ENCODE peak calls at places on chromosome 3, in nine cellular contexts. One of them, this sample, is unnamed.

GRCh38 chr3:56904526-56905245 is 102.9 kb upstream of the ARHGEF3 start:
- DNase-seq in heart left ventricle: no peak
- DNase-seq in cardiac muscle cell: no peak
- DNase-seq in GM23338: no peak
- DNase-seq in GM20000: no peak
- DNase-seq in mesothelial cell of epicardium: no peak
- DNase-seq in CD4-positive, alpha-beta T cell: no peak
- DNase-seq in IMR-90: no peak
- DNase-seq in foreskin keratinocyte: no peak
- DNase-seq in this sample: no peak

GRCh38 chr3:73954506-73954905 is 329.8 kb upstream of the PDZRN3 start:
- DNase-seq in heart left ventricle: no peak
- DNase-seq in cardiac muscle cell: no peak
- DNase-seq in GM23338: peak
- DNase-seq in GM20000: no peak
- DNase-seq in mesothelial cell of epicardium: no peak
- DNase-seq in CD4-positive, alpha-beta T cell: no peak
- DNase-seq in IMR-90: no peak
- DNase-seq in foreskin keratinocyte: no peak
- DNase-seq in this sample: no peak

GRCh38 chr3:170465935-170466334 is 47.3 kb downstream of the CLDN11 start:
- DNase-seq in heart left ventricle: no peak
- DNase-seq in cardiac muscle cell: no peak
- DNase-seq in GM23338: peak
- DNase-seq in GM20000: no peak
- DNase-seq in mesothelial cell of epicardium: no peak
- DNase-seq in CD4-positive, alpha-beta T cell: no peak
- DNase-seq in IMR-90: no peak
- DNase-seq in foreskin keratinocyte: no peak
- DNase-seq in this sample: no peak

GRCh38 chr3:197151562-197151961 is 121.9 kb upstream of the MELTF start:
- DNase-seq in heart left ventricle: no peak
- DNase-seq in cardiac muscle cell: peak
- DNase-seq in GM23338: no peak
- DNase-seq in GM20000: no peak
- DNase-seq in mesothelial cell of epicardium: no peak
- DNase-seq in CD4-positive, alpha-beta T cell: no peak
- DNase-seq in IMR-90: peak
- DNase-seq in foreskin keratinocyte: peak
- DNase-seq in this sample: peak

GRCh38 chr3:74768010-74768409 is 153.6 kb upstream of the CNTN3 start:
- DNase-seq in heart left ventricle: no peak
- DNase-seq in cardiac muscle cell: no peak
- DNase-seq in GM23338: no peak
- DNase-seq in GM20000: no peak
- DNase-seq in mesothelial cell of epicardium: no peak
- DNase-seq in CD4-positive, alpha-beta T cell: no peak
- DNase-seq in IMR-90: no peak
- DNase-seq in foreskin keratinocyte: no peak
- DNase-seq in this sample: no peak

GRCh38 chr3:52210550-52211046 is 12.6 kb downstream of the ALAS1 start:
- DNase-seq in heart left ventricle: no peak
- DNase-seq in cardiac muscle cell: peak
- DNase-seq in GM23338: no peak
- DNase-seq in GM20000: no peak
- DNase-seq in mesothelial cell of epicardium: no peak
- DNase-seq in CD4-positive, alpha-beta T cell: no peak
- DNase-seq in IMR-90: peak
- DNase-seq in foreskin keratinocyte: no peak
- DNase-seq in this sample: no peak

GRCh38 chr3:42263354-42264346 is 2.3 kb downstream of the CCK start:
- DNase-seq in heart left ventricle: no peak
- DNase-seq in cardiac muscle cell: no peak
- DNase-seq in GM23338: peak
- DNase-seq in GM20000: no peak
- DNase-seq in mesothelial cell of epicardium: no peak
- DNase-seq in CD4-positive, alpha-beta T cell: peak
- DNase-seq in IMR-90: no peak
- DNase-seq in foreskin keratinocyte: peak
- DNase-seq in this sample: no peak

GRCh38 chr3:135907422-135908165 is 57.9 kb upstream of the PPP2R3A start:
- DNase-seq in heart left ventricle: no peak
- DNase-seq in cardiac muscle cell: no peak
- DNase-seq in GM23338: no peak
- DNase-seq in GM20000: no peak
- DNase-seq in mesothelial cell of epicardium: no peak
- DNase-seq in CD4-positive, alpha-beta T cell: no peak
- DNase-seq in IMR-90: no peak
- DNase-seq in foreskin keratinocyte: peak
- DNase-seq in this sample: no peak

GRCh38 chr3:105752791-105753415 is 115.9 kb downstream of the CBLB start:
- DNase-seq in heart left ventricle: no peak
- DNase-seq in cardiac muscle cell: peak
- DNase-seq in GM23338: no peak
- DNase-seq in GM20000: peak
- DNase-seq in mesothelial cell of epicardium: no peak
- DNase-seq in CD4-positive, alpha-beta T cell: peak
- DNase-seq in IMR-90: no peak
- DNase-seq in foreskin keratinocyte: peak
- DNase-seq in this sample: no peak

GRCh38 chr3:24119321-24119751 is 174.2 kb downstream of the NR1D2 start:
- DNase-seq in heart left ventricle: no peak
- DNase-seq in cardiac muscle cell: peak
- DNase-seq in GM23338: no peak
- DNase-seq in GM20000: no peak
- DNase-seq in mesothelial cell of epicardium: no peak
- DNase-seq in CD4-positive, alpha-beta T cell: no peak
- DNase-seq in IMR-90: peak
- DNase-seq in foreskin keratinocyte: peak
- DNase-seq in this sample: no peak

GRCh38 chr3:119035014-119035346 is 334 bp upstream of the IGSF11 start:
- DNase-seq in heart left ventricle: no peak
- DNase-seq in cardiac muscle cell: no peak
- DNase-seq in GM23338: peak
- DNase-seq in GM20000: no peak
- DNase-seq in mesothelial cell of epicardium: no peak
- DNase-seq in CD4-positive, alpha-beta T cell: no peak
- DNase-seq in IMR-90: no peak
- DNase-seq in foreskin keratinocyte: peak
- DNase-seq in this sample: no peak
- TF ChIP-seq CTCF in heart left ventricle: no peak
- TF ChIP-seq CTCF in cardiac muscle cell: no peak
- TF ChIP-seq CTCF in GM23338: no peak
- TF ChIP-seq CTCF in GM20000: no peak
- TF ChIP-seq CTCF in mesothelial cell of epicardium: no peak
- TF ChIP-seq CTCF in CD4-positive, alpha-beta T cell: no peak
- TF ChIP-seq CTCF in IMR-90: no peak
- TF ChIP-seq CTCF in foreskin keratinocyte: no peak
- TF ChIP-seq CTCF in this sample: no peak

DNA sequence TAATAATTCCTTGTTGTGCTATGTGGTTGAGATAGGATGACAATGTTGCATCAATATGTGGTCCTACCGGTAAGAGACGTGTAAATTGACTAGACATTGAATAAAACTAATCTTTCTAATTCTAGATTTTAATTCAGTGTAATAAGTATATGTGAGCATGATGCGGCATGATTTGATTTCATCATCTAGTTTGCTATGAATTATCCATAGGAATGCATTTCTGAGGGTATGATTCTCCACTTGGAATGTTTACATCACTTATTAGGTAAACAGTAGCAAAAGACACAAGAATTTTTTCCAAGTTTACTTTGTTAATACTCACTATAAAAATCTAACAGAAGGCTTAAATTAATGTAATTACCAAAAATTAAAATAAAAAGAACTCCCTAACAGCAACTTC is 353.5 kb downstream of the CADM2 start:
- DNase-seq in heart left ventricle: no peak
- DNase-seq in cardiac muscle cell: no peak
- DNase-seq in GM23338: no peak
- DNase-seq in GM20000: no peak
- DNase-seq in mesothelial cell of epicardium: no peak
- DNase-seq in CD4-positive, alpha-beta T cell: no peak
- DNase-seq in IMR-90: no peak
- DNase-seq in foreskin keratinocyte: no peak
- DNase-seq in this sample: no peak
- TF ChIP-seq CTCF in heart left ventricle: no peak
- TF ChIP-seq CTCF in cardiac muscle cell: no peak
- TF ChIP-seq CTCF in GM23338: no peak
- TF ChIP-seq CTCF in GM20000: no peak
- TF ChIP-seq CTCF in mesothelial cell of epicardium: no peak
- TF ChIP-seq CTCF in CD4-positive, alpha-beta T cell: no peak
- TF ChIP-seq CTCF in IMR-90: no peak
- TF ChIP-seq CTCF in foreskin keratinocyte: no peak
- TF ChIP-seq CTCF in this sample: no peak

GRCh38 chr3:71649757-71650156 is 66.2 kb upstream of the FOXP1 start:
- DNase-seq in heart left ventricle: no peak
- DNase-seq in cardiac muscle cell: no peak
- DNase-seq in GM23338: no peak
- DNase-seq in GM20000: no peak
- DNase-seq in mesothelial cell of epicardium: no peak
- DNase-seq in CD4-positive, alpha-beta T cell: no peak
- DNase-seq in IMR-90: no peak
- DNase-seq in foreskin keratinocyte: no peak
- DNase-seq in this sample: no peak

GRCh38 chr3:71650372-71650771 is 66.8 kb upstream of the FOXP1 start:
- DNase-seq in heart left ventricle: no peak
- DNase-seq in cardiac muscle cell: no peak
- DNase-seq in GM23338: no peak
- DNase-seq in GM20000: no peak
- DNase-seq in mesothelial cell of epicardium: no peak
- DNase-seq in CD4-positive, alpha-beta T cell: no peak
- DNase-seq in IMR-90: no peak
- DNase-seq in foreskin keratinocyte: no peak
- DNase-seq in this sample: no peak

GRCh38 chr3:71647751-71648150 is 64.2 kb upstream of the FOXP1 start:
- DNase-seq in heart left ventricle: no peak
- DNase-seq in cardiac muscle cell: no peak
- DNase-seq in GM23338: no peak
- DNase-seq in GM20000: no peak
- DNase-seq in mesothelial cell of epicardium: no peak
- DNase-seq in CD4-positive, alpha-beta T cell: no peak
- DNase-seq in IMR-90: no peak
- DNase-seq in foreskin keratinocyte: peak
- DNase-seq in this sample: no peak

GRCh38 chr3:71651625-71652024 is 68.1 kb upstream of the FOXP1 start:
- DNase-seq in heart left ventricle: no peak
- DNase-seq in cardiac muscle cell: no peak
- DNase-seq in GM23338: no peak
- DNase-seq in GM20000: no peak
- DNase-seq in mesothelial cell of epicardium: no peak
- DNase-seq in CD4-positive, alpha-beta T cell: no peak
- DNase-seq in IMR-90: no peak
- DNase-seq in foreskin keratinocyte: no peak
- DNase-seq in this sample: no peak

DNA sequence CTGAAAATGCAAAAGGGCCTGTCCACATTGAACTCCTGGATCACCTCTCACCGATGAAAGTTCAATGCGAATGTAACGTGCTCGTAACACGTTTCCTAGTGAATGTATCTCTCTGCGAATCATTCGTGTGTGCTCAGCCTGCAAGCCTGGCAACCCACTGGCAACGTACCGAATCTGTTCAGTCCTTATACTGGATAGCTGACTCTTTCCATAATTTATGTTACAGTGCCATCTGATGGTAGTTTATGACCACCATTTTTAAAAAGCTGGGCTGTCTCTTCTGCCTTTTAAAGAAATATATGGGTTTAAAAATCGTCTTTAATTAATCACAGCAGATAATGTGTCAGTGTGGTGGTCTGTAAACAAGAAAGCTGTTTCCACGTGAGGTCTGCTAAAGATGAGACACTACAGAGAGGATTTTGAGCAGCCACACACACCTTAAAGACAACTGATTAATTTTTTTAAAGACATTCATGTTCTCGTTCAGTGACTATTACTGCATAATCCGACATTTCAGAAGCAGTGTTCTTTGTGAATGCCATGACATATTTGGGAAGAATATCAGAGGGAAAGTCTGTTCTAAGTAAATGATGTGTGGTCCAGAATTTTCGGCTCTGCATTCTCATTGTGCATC is 69.4 kb upstream of the FOXP1 start:
- DNase-seq in heart left ventricle: no peak
- DNase-seq in cardiac muscle cell: peak
- DNase-seq in GM23338: peak
- DNase-seq in GM20000: peak
- DNase-seq in mesothelial cell of epicardium: no peak
- DNase-seq in CD4-positive, alpha-beta T cell: no peak
- DNase-seq in IMR-90: peak
- DNase-seq in foreskin keratinocyte: no peak
- DNase-seq in this sample: peak
- TF ChIP-seq CTCF in heart left ventricle: peak
- TF ChIP-seq CTCF in cardiac muscle cell: peak
- TF ChIP-seq CTCF in GM23338: peak
- TF ChIP-seq CTCF in GM20000: no peak
- TF ChIP-seq CTCF in mesothelial cell of epicardium: peak
- TF ChIP-seq CTCF in CD4-positive, alpha-beta T cell: peak
- TF ChIP-seq CTCF in IMR-90: peak
- TF ChIP-seq CTCF in foreskin keratinocyte: peak
- TF ChIP-seq CTCF in this sample: peak

GRCh38 chr3:36763850-36764703 is at the start of gene DCLK3:
- DNase-seq in heart left ventricle: peak
- DNase-seq in cardiac muscle cell: peak
- DNase-seq in GM23338: peak
- DNase-seq in GM20000: peak
- DNase-seq in mesothelial cell of epicardium: peak
- DNase-seq in CD4-positive, alpha-beta T cell: no peak
- DNase-seq in IMR-90: no peak
- DNase-seq in foreskin keratinocyte: no peak
- DNase-seq in this sample: peak
- TF ChIP-seq CTCF in heart left ventricle: no peak
- TF ChIP-seq CTCF in cardiac muscle cell: no peak
- TF ChIP-seq CTCF in GM23338: peak
- TF ChIP-seq CTCF in GM20000: no peak
- TF ChIP-seq CTCF in mesothelial cell of epicardium: no peak
- TF ChIP-seq CTCF in CD4-positive, alpha-beta T cell: no peak
- TF ChIP-seq CTCF in IMR-90: no peak
- TF ChIP-seq CTCF in foreskin keratinocyte: peak
- TF ChIP-seq CTCF in this sample: no peak

GRCh38 chr3:59607628-59608027 is 557.8 kb upstream of the CFAP20DC start:
- DNase-seq in heart left ventricle: no peak
- DNase-seq in cardiac muscle cell: peak
- DNase-seq in GM23338: no peak
- DNase-seq in GM20000: no peak
- DNase-seq in mesothelial cell of epicardium: no peak
- DNase-seq in CD4-positive, alpha-beta T cell: no peak
- DNase-seq in IMR-90: peak
- DNase-seq in foreskin keratinocyte: no peak
- DNase-seq in this sample: no peak
- TF ChIP-seq CTCF in heart left ventricle: peak
- TF ChIP-seq CTCF in cardiac muscle cell: no peak
- TF ChIP-seq CTCF in GM23338: peak
- TF ChIP-seq CTCF in GM20000: no peak
- TF ChIP-seq CTCF in mesothelial cell of epicardium: no peak
- TF ChIP-seq CTCF in CD4-positive, alpha-beta T cell: no peak
- TF ChIP-seq CTCF in IMR-90: peak
- TF ChIP-seq CTCF in foreskin keratinocyte: peak
- TF ChIP-seq CTCF in this sample: peak

GRCh38 chr3:127590593-127591477 is at the start of gene TPRA1:
- DNase-seq in heart left ventricle: peak
- DNase-seq in cardiac muscle cell: peak
- DNase-seq in GM23338: peak
- DNase-seq in GM20000: peak
- DNase-seq in mesothelial cell of epicardium: peak
- DNase-seq in CD4-positive, alpha-beta T cell: peak
- DNase-seq in IMR-90: peak
- DNase-seq in foreskin keratinocyte: peak
- DNase-seq in this sample: peak
- TF ChIP-seq CTCF in heart left ventricle: peak
- TF ChIP-seq CTCF in cardiac muscle cell: no peak
- TF ChIP-seq CTCF in GM23338: no peak
- TF ChIP-seq CTCF in GM20000: peak
- TF ChIP-seq CTCF in mesothelial cell of epicardium: no peak
- TF ChIP-seq CTCF in CD4-positive, alpha-beta T cell: no peak
- TF ChIP-seq CTCF in IMR-90: peak
- TF ChIP-seq CTCF in foreskin keratinocyte: peak
- TF ChIP-seq CTCF in this sample: peak

GRCh38 chr3:103295974-103296570 is 861.3 kb downstream of the ZPLD1 start:
- DNase-seq in heart left ventricle: no peak
- DNase-seq in cardiac muscle cell: peak
- DNase-seq in GM23338: peak
- DNase-seq in GM20000: no peak
- DNase-seq in mesothelial cell of epicardium: no peak
- DNase-seq in CD4-positive, alpha-beta T cell: no peak
- DNase-seq in IMR-90: peak
- DNase-seq in foreskin keratinocyte: peak
- DNase-seq in this sample: no peak
- TF ChIP-seq CTCF in heart left ventricle: no peak
- TF ChIP-seq CTCF in cardiac muscle cell: no peak
- TF ChIP-seq CTCF in GM23338: peak
- TF ChIP-seq CTCF in GM20000: no peak
- TF ChIP-seq CTCF in mesothelial cell of epicardium: no peak
- TF ChIP-seq CTCF in CD4-positive, alpha-beta T cell: no peak
- TF ChIP-seq CTCF in IMR-90: peak
- TF ChIP-seq CTCF in foreskin keratinocyte: peak
- TF ChIP-seq CTCF in this sample: peak

This sample was measured in heart right ventricle.